ENCODE peak calls at places on chromosome 3, in seven cellular contexts. B, E, F, T, P, X and Z are unnamed samples.

GRCh38 chr3:12663311-12663935 is 494 bp downstream of the RAF1 start:
- DNase-seq in B (no peak), E (peak; percentile 52), F (peak; percentile 45), T (no peak), P (no peak), X (peak; percentile 48), Z (peak; percentile 56)

GRCh38 chr3:170700054-170700404 is 114.2 kb upstream of the SLC7A14 start:
- DNase-seq in B (no peak), E (no peak), F (no peak), T (no peak), P (no peak), X (no peak), Z (no peak)

GRCh38 chr3:29283297-29283681 is 2.4 kb downstream of the RBMS3 start:
- DNase-seq in B (no peak), E (no peak), F (no peak), T (no peak), P (no peak), X (no peak), Z (no peak)

GRCh38 chr3:38002291-38002876 is 11.8 kb downstream of the VILL start:
- DNase-seq in B (no peak), E (no peak), F (no peak), T (no peak), P (no peak), X (no peak), Z (no peak)

GRCh38 chr3:185677146-185677829 is 91.2 kb downstream of the SENP2 start:
- DNase-seq in B (peak; percentile 71), E (peak; percentile 73), F (no peak), T (no peak), P (no peak), X (no peak), Z (no peak)

GRCh38 chr3:141015486-141015885 is 35.7 kb upstream of the SPSB4 start:
- DNase-seq in B (no peak), E (no peak), F (no peak), T (no peak), P (no peak), X (no peak), Z (no peak)

GRCh38 chr3:158539414-158540014 is 31.5 kb upstream of the MLF1 start:
- DNase-seq in B (peak; percentile 57), E (peak; percentile 83), F (peak; percentile 36), T (peak; percentile 26), P (no peak), X (peak; percentile 21), Z (no peak)

GRCh38 chr3:52310861-52311566 is 5.1 kb upstream of the DNAH1 start:
- DNase-seq in B (peak; percentile 87), E (no peak), F (peak; percentile 7), T (no peak), P (no peak), X (no peak), Z (peak; percentile 48)

GRCh38 chr3:195071916-195072820 is 198.8 kb downstream of the XXYLT1 start:
- DNase-seq in B (no peak), E (no peak), F (no peak), T (no peak), P (no peak), X (no peak), Z (no peak)

GRCh38 chr3:195863121-195864061 is 45.0 kb downstream of the TNK2 start:
- DNase-seq in B (peak; percentile 56), E (peak; percentile 59), F (peak; percentile 42), T (peak; percentile 85), P (no peak), X (peak; percentile 88), Z (peak; percentile 51)

GRCh38 chr3:62888180-62888579 is 13.0 kb upstream of the CADPS start:
- DNase-seq in B (no peak), E (peak; percentile 39), F (no peak), T (no peak), P (no peak), X (no peak), Z (no peak)

GRCh38 chr3:157070600-157070999 is 89.3 kb downstream of the CCNL1 start:
- DNase-seq in B (no peak), E (no peak), F (no peak), T (no peak), P (no peak), X (no peak), Z (no peak)

GRCh38 chr3:135238866-135239434 is 443.9 kb downstream of the EPHB1 start:
- DNase-seq in B (no peak), E (peak; percentile 59), F (no peak), T (no peak), P (no peak), X (no peak), Z (no peak)

GRCh38 chr3:5232570-5232969 is 45.1 kb downstream of the EDEM1 start:
- DNase-seq in B (no peak), E (no peak), F (no peak), T (no peak), P (no peak), X (no peak), Z (no peak)

GRCh38 chr3:99774467-99774866 is 43.2 kb upstream of the CMSS1 start:
- DNase-seq in B (peak; percentile 73), E (no peak), F (no peak), T (no peak), P (no peak), X (no peak), Z (no peak)

GRCh38 chr3:25849641-25850040 is 59.8 kb downstream of the OXSM start:
- DNase-seq in B (no peak), E (no peak), F (no peak), T (no peak), P (no peak), X (no peak), Z (no peak)

GRCh38 chr3:114721864-114722263 is 425.2 kb downstream of the ZBTB20 start:
- DNase-seq in B (peak; percentile 39), E (no peak), F (no peak), T (no peak), P (no peak), X (no peak), Z (no peak)

GRCh38 chr3:39086066-39086657 is 21.3 kb downstream of the GORASP1 start:
- DNase-seq in B (peak; percentile 28), E (no peak), F (no peak), T (no peak), P (no peak), X (no peak), Z (no peak)